ENCODE peak calls at places on chromosomes 5 and 9, in seven cellular contexts. R is tibial artery, Q is astrocyte of the spinal cord, X is endothelial cell of umbilical vein, O is ovary, U is AG08395, L is left ventricle myocardium inferior. W is an unnamed sample.

GRCh38 chr9:16413509-16414016 is 456.9 kb downstream of the BNC2 start:
- DNase-seq in R (no peak), Q (peak; percentile 78), X (no peak), O (no peak), U (peak; percentile 63), L (no peak), W (peak; percentile 100)

GRCh38 chr5:131998431-131999040 is 12.9 kb downstream of the ACSL6 start:
- DNase-seq in R (no peak), Q (no peak), X (no peak), O (no peak), U (no peak), L (no peak), W (no peak)

GRCh38 chr9:127927457-127928231 is 2.9 kb downstream of the PIP5KL1 start:
- DNase-seq in R (no peak), Q (no peak), X (no peak), O (peak; percentile 64), U (no peak), L (no peak), W (no peak)

GRCh38 chr5:143164557-143164956 is 238.9 kb downstream of the NR3C1 start:
- DNase-seq in R (no peak), Q (no peak), X (no peak), O (no peak), U (no peak), L (no peak), W (no peak)

GRCh38 chr5:7050986-7051385 is 337.8 kb downstream of the TENT4A start:
- DNase-seq in R (no peak), Q (no peak), X (no peak), O (no peak), U (no peak), L (no peak), W (no peak)

GRCh38 chr9:121359358-121360294 is 10.4 kb downstream of the STOM start:
- DNase-seq in R (no peak), Q (peak; percentile 49), X (no peak), O (no peak), U (no peak), L (no peak), W (no peak)

GRCh38 chr9:107700902-107701301 is 211.3 kb upstream of the KLF4 start:
- DNase-seq in R (no peak), Q (no peak), X (no peak), O (no peak), U (peak; percentile 6), L (no peak), W (no peak)

GRCh38 chr5:62348723-62349481 is 42.9 kb downstream of the KIF2A start:
- DNase-seq in R (no peak), Q (no peak), X (no peak), O (no peak), U (no peak), L (no peak), W (no peak)

GRCh38 chr9:32289756-32290155 is 94.7 kb upstream of the ACO1 start:
- DNase-seq in R (no peak), Q (no peak), X (no peak), O (no peak), U (no peak), L (no peak), W (no peak)

GRCh38 chr9:110410926-110411325 is 73.3 kb upstream of the TXNDC8 start:
- DNase-seq in R (no peak), Q (no peak), X (no peak), O (no peak), U (no peak), L (no peak), W (no peak)

GRCh38 chr5:19902316-19902934 is 85.6 kb downstream of the CDH18 start:
- DNase-seq in R (no peak), Q (no peak), X (peak; percentile 2), O (no peak), U (no peak), L (no peak), W (no peak)

GRCh38 chr9:129312731-129313130 is 134.7 kb upstream of the IER5L start:
- DNase-seq in R (peak; percentile 55), Q (no peak), X (no peak), O (peak; percentile 26), U (no peak), L (no peak), W (no peak)

GRCh38 chr5:52562473-52562872 is 225.2 kb upstream of the ITGA1 start:
- DNase-seq in R (no peak), Q (no peak), X (no peak), O (no peak), U (no peak), L (no peak), W (no peak)

GRCh38 chr9:22354699-22355384 is 91.8 kb upstream of the DMRTA1 start:
- DNase-seq in R (no peak), Q (peak; percentile 32), X (no peak), O (no peak), U (no peak), L (no peak), W (no peak)

GRCh38 chr5:32540446-32540845 is 44.9 kb upstream of the SUB1 start:
- DNase-seq in R (no peak), Q (no peak), X (no peak), O (no peak), U (no peak), L (no peak), W (no peak)

GRCh38 chr5:14182761-14183160 is 39.6 kb downstream of the TRIO start:
- DNase-seq in R (no peak), Q (no peak), X (no peak), O (no peak), U (no peak), L (no peak), W (no peak)